ENCODE peak calls at places on chromosome X, in four cellular contexts. One of them, this sample, is unnamed.

GRCh38 chrX:118614150-118614549 is 113.3 kb upstream of the IL13RA1 start:
- DNase-seq in H9: no peak
- DNase-seq in neuronal stem cell: no peak
- DNase-seq in H1: no peak
- DNase-seq in this sample: no peak

GRCh38 chrX:124256209-124256608 is 76.3 kb upstream of the TEX13D start:
- DNase-seq in H1: no peak
- DNase-seq in H9: no peak
- DNase-seq in neuronal stem cell: no peak
- DNase-seq in this sample: peak; percentile 19

GRCh38 chrX:18994713-18995112 is 10.8 kb upstream of the PHKA2 start:
- DNase-seq in H9: no peak
- DNase-seq in H1: no peak
- DNase-seq in neuronal stem cell: no peak
- DNase-seq in this sample: peak; percentile 90

GRCh38 chrX:124033821-124034220 is 72.3 kb downstream of the STAG2 start:
- DNase-seq in H1: no peak
- DNase-seq in H9: no peak
- DNase-seq in neuronal stem cell: no peak
- DNase-seq in this sample: peak; percentile 61

GRCh38 chrX:130091976-130092522 is 18.2 kb downstream of the ELF4 start:
- DNase-seq in H9: peak; percentile 47
- DNase-seq in neuronal stem cell: no peak
- DNase-seq in H1: no peak
- DNase-seq in this sample: no peak

GRCh38 chrX:11423362-11423818 is 130.2 kb downstream of the AMELX start:
- DNase-seq in H9: no peak
- DNase-seq in H1: no peak
- DNase-seq in neuronal stem cell: no peak
- DNase-seq in this sample: peak; percentile 90

GRCh38 chrX:8044861-8045434 is 117.7 kb upstream of the PNPLA4 start:
- DNase-seq in H1: no peak
- DNase-seq in H9: no peak
- DNase-seq in neuronal stem cell: no peak
- DNase-seq in this sample: no peak

GRCh38 chrX:13759152-13759718 is 24.7 kb downstream of the OFD1 start:
- DNase-seq in H1: no peak
- DNase-seq in H9: no peak
- DNase-seq in neuronal stem cell: no peak
- DNase-seq in this sample: no peak

GRCh38 chrX:154526901-154527675 is 11.1 kb upstream of the FAM3A start:
- DNase-seq in H9: peak; percentile 83
- DNase-seq in neuronal stem cell: peak; percentile 50
- DNase-seq in H1: peak; percentile 74
- DNase-seq in this sample: peak; percentile 67

GRCh38 chrX:110396777-110397176 is 38.1 kb downstream of the RTL9 start:
- DNase-seq in H9: no peak
- DNase-seq in neuronal stem cell: no peak
- DNase-seq in H1: no peak
- DNase-seq in this sample: no peak

GRCh38 chrX:96435636-96436035 is 249.0 kb upstream of the DIAPH2 start:
- DNase-seq in neuronal stem cell: no peak
- DNase-seq in H1: no peak
- DNase-seq in H9: no peak
- DNase-seq in this sample: peak; percentile 13

GRCh38 chrX:129738466-129739308 is at the start of gene XPNPEP2:
- DNase-seq in neuronal stem cell: no peak
- DNase-seq in H1: no peak
- DNase-seq in H9: no peak
- DNase-seq in this sample: peak; percentile 18

GRCh38 chrX:37543324-37543723 is 28.1 kb upstream of the LANCL3 start:
- DNase-seq in H1: no peak
- DNase-seq in H9: no peak
- DNase-seq in neuronal stem cell: no peak
- DNase-seq in this sample: no peak

GRCh38 chrX:18931972-18932371 is 51.9 kb downstream of the PHKA2 start:
- DNase-seq in neuronal stem cell: peak; percentile 14
- DNase-seq in H1: no peak
- DNase-seq in H9: no peak
- DNase-seq in this sample: peak; percentile 30

GRCh38 chrX:153723351-153724251 is 586 bp downstream of the BCAP31 start:
- DNase-seq in H1: peak; percentile 63
- DNase-seq in neuronal stem cell: peak; percentile 42
- DNase-seq in H9: peak; percentile 50
- DNase-seq in this sample: peak; percentile 37

GRCh38 chrX:82676386-82676785 is 831.7 kb upstream of the POU3F4 start:
- DNase-seq in H1: no peak
- DNase-seq in H9: no peak
- DNase-seq in neuronal stem cell: no peak
- DNase-seq in this sample: no peak

GRCh38 chrX:134694333-134694925 is 36.2 kb upstream of the PLAC1 start:
- DNase-seq in neuronal stem cell: no peak
- DNase-seq in H1: no peak
- DNase-seq in H9: no peak
- DNase-seq in this sample: no peak

GRCh38 chrX:13719192-13719856 is 15.1 kb downstream of the TRAPPC2 start:
- DNase-seq in neuronal stem cell: no peak
- DNase-seq in H9: no peak
- DNase-seq in H1: no peak
- DNase-seq in this sample: peak; percentile 36

GRCh38 chrX:47581731-47582647 is at the start of gene TIMP1:
- DNase-seq in H1: peak; percentile 70
- DNase-seq in neuronal stem cell: peak; percentile 56
- DNase-seq in H9: peak; percentile 88
- DNase-seq in this sample: peak; percentile 93

GRCh38 chrX:48496660-48497059 is 12.1 kb upstream of the PORCN start:
- DNase-seq in neuronal stem cell: no peak
- DNase-seq in H9: no peak
- DNase-seq in H1: no peak
- DNase-seq in this sample: peak; percentile 33

GRCh38 chrX:15718283-15718970 is 19.6 kb upstream of the CA5B start:
- DNase-seq in H9: peak; percentile 33
- DNase-seq in H1: no peak
- DNase-seq in neuronal stem cell: no peak
- DNase-seq in this sample: no peak

GRCh38 chrX:85243761-85244410 is at the start of the genes SATL1 and ZNF711:
- DNase-seq in neuronal stem cell: peak; percentile 73
- DNase-seq in H9: peak; percentile 84
- DNase-seq in H1: peak; percentile 67
- DNase-seq in this sample: peak; percentile 51

GRCh38 chrX:71989768-71990167 is 79.1 kb downstream of the NHSL2 start:
- DNase-seq in H9: no peak
- DNase-seq in H1: no peak
- DNase-seq in neuronal stem cell: no peak
- DNase-seq in this sample: peak; percentile 73

GRCh38 chrX:128106630-128107029 is 54.4 kb upstream of the ACTRT1 start:
- DNase-seq in H9: peak; percentile 28
- DNase-seq in H1: no peak
- DNase-seq in neuronal stem cell: peak; percentile 8
- DNase-seq in this sample: no peak

GRCh38 chrX:41095962-41096955 is 11.0 kb downstream of the USP9X start:
- DNase-seq in H9: no peak
- DNase-seq in H1: no peak
- DNase-seq in neuronal stem cell: no peak
- DNase-seq in this sample: no peak

GRCh38 chrX:41095174-41095573 is 9.9 kb downstream of the USP9X start:
- DNase-seq in neuronal stem cell: no peak
- DNase-seq in H9: no peak
- DNase-seq in H1: no peak
- DNase-seq in this sample: no peak

GRCh38 chrX:41097326-41097725 is 12.1 kb downstream of the USP9X start:
- DNase-seq in H1: no peak
- DNase-seq in neuronal stem cell: no peak
- DNase-seq in H9: no peak
- DNase-seq in this sample: no peak

GRCh38 chrX:41090568-41091238 is 5.5 kb downstream of the USP9X start:
- DNase-seq in H9: no peak
- DNase-seq in neuronal stem cell: no peak
- DNase-seq in H1: no peak
- DNase-seq in this sample: peak; percentile 35

GRCh38 chrX:41092776-41093175 is 7.5 kb downstream of the USP9X start:
- DNase-seq in H9: no peak
- DNase-seq in H1: no peak
- DNase-seq in neuronal stem cell: no peak
- DNase-seq in this sample: no peak
- H3K4ac ChIP-seq in H9: no peak overlapping the region
- H3K4ac ChIP-seq in H1: no peak overlapping the region
- H3K4ac ChIP-seq in neuronal stem cell: no peak overlapping the region
- H3K4ac ChIP-seq in this sample: no peak overlapping the region

GRCh38 chrX:39975094-39975865 is 122.5 kb downstream of the BCOR start:
- DNase-seq in H9: no peak
- DNase-seq in H1: no peak
- DNase-seq in neuronal stem cell: no peak
- DNase-seq in this sample: no peak

GRCh38 chrX:39972340-39972739 is 125.4 kb downstream of the BCOR start:
- DNase-seq in H1: no peak
- DNase-seq in H9: no peak
- DNase-seq in neuronal stem cell: no peak
- DNase-seq in this sample: peak; percentile 53

GRCh38 chrX:39971760-39972159 is 126.0 kb downstream of the BCOR start:
- DNase-seq in H9: no peak
- DNase-seq in neuronal stem cell: no peak
- DNase-seq in H1: no peak
- DNase-seq in this sample: no peak

GRCh38 chrX:39973810-39974209 is 123.9 kb downstream of the BCOR start:
- DNase-seq in neuronal stem cell: no peak
- DNase-seq in H1: no peak
- DNase-seq in H9: no peak
- DNase-seq in this sample: no peak

GRCh38 chrX:39974228-39974627 is 123.5 kb downstream of the BCOR start:
- DNase-seq in H1: no peak
- DNase-seq in neuronal stem cell: no peak
- DNase-seq in H9: peak; percentile 49
- DNase-seq in this sample: no peak
- H2BK5ac ChIP-seq in H1: no peak overlapping the region
- H2BK5ac ChIP-seq in neuronal stem cell: no peak overlapping the region
- H2BK5ac ChIP-seq in H9: no peak overlapping the region
- H2BK5ac ChIP-seq in this sample: no peak overlapping the region

DNA sequence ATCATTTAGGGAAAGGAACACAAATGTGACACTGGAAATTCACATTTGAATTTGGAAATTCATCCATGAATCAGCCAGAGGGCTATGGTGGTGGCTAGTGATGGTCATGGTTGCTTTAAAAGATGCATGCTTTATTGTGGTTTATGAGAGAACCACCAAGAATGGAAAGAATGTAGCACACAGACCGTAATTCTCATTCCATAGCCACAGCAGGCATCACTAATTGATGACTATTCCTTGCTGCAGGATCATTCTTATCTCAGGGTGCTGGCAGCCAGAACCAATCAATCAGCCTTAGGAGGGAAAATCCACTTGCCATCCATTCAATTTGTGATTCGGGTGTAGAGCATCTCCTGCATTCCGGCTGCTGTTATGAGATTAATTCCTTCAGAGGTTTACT is 115.6 kb downstream of the DHRSX start:
- DNase-seq in neuronal stem cell: no peak
- DNase-seq in H1: no peak
- DNase-seq in H9: no peak
- DNase-seq in this sample: peak; percentile 88
- H3K4ac ChIP-seq in neuronal stem cell: no peak overlapping the region
- H3K4ac ChIP-seq in H1: no peak overlapping the region
- H3K4ac ChIP-seq in H9: no peak overlapping the region
- H3K4ac ChIP-seq in this sample: no peak overlapping the region

DNA sequence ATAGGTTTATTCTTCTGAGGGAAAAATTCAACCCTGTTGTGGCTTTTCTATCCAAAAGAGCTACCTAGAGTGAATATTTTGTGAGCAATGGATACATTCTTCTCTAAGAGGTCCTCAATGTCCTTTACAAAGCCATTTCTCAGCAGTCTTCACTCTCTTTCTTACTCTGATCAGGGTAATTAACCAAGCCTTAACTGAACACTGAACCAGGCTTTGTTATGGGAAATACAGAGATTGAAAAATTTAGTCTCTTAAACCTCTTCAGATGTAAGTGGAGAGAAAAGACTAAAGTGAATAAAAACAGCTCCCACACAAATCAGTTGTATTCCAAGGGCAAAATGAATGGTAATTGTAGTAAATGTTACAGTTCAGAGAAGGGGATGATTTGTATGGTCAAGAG is 353.5 kb downstream of the CHIC1 start:
- DNase-seq in H9: no peak
- DNase-seq in H1: no peak
- DNase-seq in neuronal stem cell: no peak
- DNase-seq in this sample: no peak
- H2BK5ac ChIP-seq in H9: no peak overlapping the region
- H2BK5ac ChIP-seq in H1: peak overlapping the region; percentile 63
- H2BK5ac ChIP-seq in neuronal stem cell: no peak overlapping the region
- H2BK5ac ChIP-seq in this sample: peak overlapping the region; percentile 95

DNA sequence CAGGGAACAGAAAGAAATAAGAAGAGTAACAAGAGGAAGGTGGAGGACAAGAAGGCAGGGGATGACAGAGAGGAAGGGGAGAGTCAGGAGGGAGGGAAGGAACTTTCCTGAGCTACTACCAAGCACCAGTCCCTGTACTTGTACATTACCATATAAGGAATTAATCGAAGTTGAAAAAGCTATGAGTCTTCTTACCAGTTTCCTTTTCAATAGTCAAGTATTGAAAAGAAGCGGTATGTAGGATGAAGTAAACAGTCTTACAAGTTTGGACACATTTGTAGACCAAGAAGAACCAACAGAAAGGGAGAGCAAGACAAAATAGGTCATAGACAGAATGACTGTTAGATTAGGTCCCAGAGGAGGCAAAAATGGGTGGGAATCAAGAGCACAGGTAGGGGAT is 629.7 kb upstream of the DIPK2B start:
- DNase-seq in H9: no peak
- DNase-seq in H1: no peak
- DNase-seq in neuronal stem cell: no peak
- DNase-seq in this sample: no peak
- H3K4ac ChIP-seq in H9: no peak overlapping the region
- H3K4ac ChIP-seq in H1: no peak overlapping the region
- H3K4ac ChIP-seq in neuronal stem cell: no peak overlapping the region
- H3K4ac ChIP-seq in this sample: no peak overlapping the region

GRCh38 chrX:69216446-69216845 is 51.2 kb upstream of the PJA1 start:
- DNase-seq in neuronal stem cell: no peak
- DNase-seq in H1: no peak
- DNase-seq in H9: no peak
- DNase-seq in this sample: no peak

GRCh38 chrX:69216911-69217310 is 51.7 kb upstream of the PJA1 start:
- DNase-seq in H1: no peak
- DNase-seq in neuronal stem cell: no peak
- DNase-seq in H9: no peak
- DNase-seq in this sample: peak; percentile 5

GRCh38 chrX:69218407-69218806 is 53.2 kb upstream of the PJA1 start:
- DNase-seq in H1: no peak
- DNase-seq in neuronal stem cell: no peak
- DNase-seq in H9: no peak
- DNase-seq in this sample: no peak

GRCh38 chrX:69214463-69214862 is 49.2 kb upstream of the PJA1 start:
- DNase-seq in H1: no peak
- DNase-seq in H9: no peak
- DNase-seq in neuronal stem cell: no peak
- DNase-seq in this sample: no peak

GRCh38 chrX:69215161-69215560 is 49.9 kb upstream of the PJA1 start:
- DNase-seq in H1: no peak
- DNase-seq in neuronal stem cell: no peak
- DNase-seq in H9: no peak
- DNase-seq in this sample: no peak
- H2BK5ac ChIP-seq in H1: no peak overlapping the region
- H2BK5ac ChIP-seq in neuronal stem cell: no peak overlapping the region
- H2BK5ac ChIP-seq in H9: no peak overlapping the region
- H2BK5ac ChIP-seq in this sample: no peak overlapping the region